ENCODE peak calls at places on chromosome 11, in nine cellular contexts. B is fibroblast of the aortic adventitia; C is Caki2; H is MV-4-11; S is MCF 10A; W is Peyer's patch; E is activated CD4-positive, alpha-beta T cell treated with anti-CD3 and anti-CD28 coated beads, Interleukin-2, amount 10 ng/mL, durations not matched to agents 7 days and 5 days; Z is amygdala; Q is anterior cingulate cortex. N is an unnamed sample.

GRCh38 chr11:75422248-75423231 is 10.5 kb downstream of the KLHL35 start:
- DNase-seq in B (no peak), C (no peak), H (no peak), S (no peak), W (no peak), E (no peak), Z (no peak), Q (no peak), N (no peak)

GRCh38 chr11:108938604-108939003 is 273.7 kb downstream of the DDX10 start:
- DNase-seq in B (no peak), C (no peak), H (no peak), S (no peak), W (no peak), E (no peak), Z (no peak), Q (no peak), N (peak)

GRCh38 chr11:85647078-85647477 is 689 bp upstream of the TMEM126A start:
- DNase-seq in B (no peak), C (peak), H (no peak), S (no peak), W (peak), E (no peak), Z (no peak), Q (no peak), N (no peak)

GRCh38 chr11:63558459-63559157 is 4.6 kb downstream of the PLAAT2 start:
- DNase-seq in B (no peak), C (no peak), H (no peak), S (no peak), W (peak), E (no peak), Z (no peak), Q (no peak), N (no peak)

GRCh38 chr11:124070906-124071621 is 29.9 kb upstream of the OR10G7 start:
- DNase-seq in B (peak), C (peak), H (peak), S (peak), W (peak), E (peak), Z (peak), Q (peak), N (peak)

GRCh38 chr11:114156766-114157165 is 97.3 kb downstream of the ZBTB16 start:
- DNase-seq in B (no peak), C (no peak), H (no peak), S (no peak), W (no peak), E (no peak), Z (no peak), Q (no peak), N (no peak)

GRCh38 chr11:94926698-94927237 is 46.6 kb downstream of the CWC15 start:
- DNase-seq in B (peak), C (no peak), H (peak), S (peak), W (peak), E (no peak), Z (no peak), Q (peak), N (peak)

GRCh38 chr11:134479206-134479955 is 67.3 kb upstream of the B3GAT1 start:
- DNase-seq in B (no peak), C (no peak), H (no peak), S (no peak), W (no peak), E (no peak), Z (no peak), Q (no peak), N (peak)

GRCh38 chr11:102451693-102452460 is 688 bp downstream of the TMEM123 start:
- DNase-seq in B (peak), C (peak), H (peak), S (peak), W (peak), E (peak), Z (peak), Q (peak), N (peak)

GRCh38 chr11:67261942-67262681 is 4.2 kb upstream of the GRK2 start:
- DNase-seq in B (no peak), C (no peak), H (no peak), S (no peak), W (peak), E (no peak), Z (no peak), Q (no peak), N (no peak)

GRCh38 chr11:112448806-112449205 is 188.1 kb upstream of the PLET1 start:
- DNase-seq in B (no peak), C (no peak), H (no peak), S (no peak), W (no peak), E (no peak), Z (no peak), Q (no peak), N (no peak)

GRCh38 chr11:70333206-70333605 is 62.7 kb downstream of the PPFIA1 start:
- DNase-seq in B (no peak), C (no peak), H (no peak), S (no peak), W (no peak), E (no peak), Z (no peak), Q (no peak), N (no peak)

GRCh38 chr11:75342966-75343870 is 8.2 kb downstream of the ARRB1 start:
- DNase-seq in B (no peak), C (peak), H (peak), S (no peak), W (peak), E (no peak), Z (no peak), Q (no peak), N (no peak)

GRCh38 chr11:250740-251299 is 14.0 kb downstream of the PSMD13 start:
- DNase-seq in B (peak), C (no peak), H (peak), S (peak), W (peak), E (peak), Z (no peak), Q (peak), N (peak)

GRCh38 chr11:2746401-2747230 is 46.8 kb upstream of the KCNQ1OT1 start:
- DNase-seq in B (no peak), C (no peak), H (no peak), S (no peak), W (no peak), E (no peak), Z (no peak), Q (peak), N (no peak)

GRCh38 chr11:44997566-44997965 is 46.9 kb upstream of the TP53I11 start:
- DNase-seq in B (no peak), C (no peak), H (no peak), S (no peak), W (no peak), E (no peak), Z (no peak), Q (no peak), N (no peak)

GRCh38 chr11:22792497-22792896 is 37.1 kb downstream of the SVIP start:
- DNase-seq in B (peak), C (peak), H (peak), S (peak), W (no peak), E (no peak), Z (peak), Q (peak), N (peak)

GRCh38 chr11:75337195-75337654 is 14.2 kb downstream of the ARRB1 start:
- DNase-seq in B (peak), C (no peak), H (peak), S (peak), W (peak), E (no peak), Z (no peak), Q (no peak), N (peak)

GRCh38 chr11:100866453-100866852 is 179.4 kb downstream of the ARHGAP42 start:
- DNase-seq in B (no peak), C (no peak), H (peak), S (no peak), W (no peak), E (no peak), Z (no peak), Q (no peak), N (peak)

GRCh38 chr11:118259138-118259537 is 5.0 kb downstream of the MPZL2 start:
- DNase-seq in B (no peak), C (no peak), H (no peak), S (no peak), W (no peak), E (no peak), Z (no peak), Q (no peak), N (no peak)

GRCh38 chr11:60700689-60701508 is 1.5 kb downstream of the MS4A8 start:
- DNase-seq in B (peak), C (no peak), H (peak), S (peak), W (no peak), E (no peak), Z (no peak), Q (no peak), N (peak)

GRCh38 chr11:104531075-104531474 is 367.1 kb upstream of the PDGFD start:
- DNase-seq in B (no peak), C (no peak), H (peak), S (peak), W (no peak), E (peak), Z (no peak), Q (no peak), N (peak)

GRCh38 chr11:112167145-112167544 is at the start of gene TEX12:
- DNase-seq in B (no peak), C (no peak), H (no peak), S (no peak), W (no peak), E (no peak), Z (no peak), Q (no peak), N (no peak)

GRCh38 chr11:63635762-63636465 is 21.7 kb upstream of the PLAAT3 start:
- DNase-seq in B (peak), C (peak), H (peak), S (peak), W (peak), E (peak), Z (peak), Q (peak), N (peak)